ENCODE peak calls at places on chromosomes 3 and 15, in nine cellular contexts. One of them, this sample, is unnamed.

GRCh38 chr15:65069179-65069578 is 1.4 kb upstream of the RASL12 start:
- DNase-seq in Right ventricle myocardium superior: no peak
- DNase-seq in CD14-positive monocyte: no peak
- DNase-seq in mucosa of descending colon: no peak
- DNase-seq in stimulated activated CD4-positive, alpha-beta T cell treated with anti-CD3 and anti-CD28 coated beads, TNF-alpha, amount 100 ng/mL, for 24 hours: no peak
- DNase-seq in NB4: no peak
- DNase-seq in hypothalamus: no peak
- DNase-seq in transverse colon: peak; percentile 50
- DNase-seq in choroid plexus epithelial cell: peak; percentile 82
- DNase-seq in this sample: no peak

GRCh38 chr3:160459450-160459970 is 9.9 kb upstream of the TRIM59 start:
- DNase-seq in hypothalamus: no peak
- DNase-seq in transverse colon: no peak
- DNase-seq in mucosa of descending colon: no peak
- DNase-seq in NB4: no peak
- DNase-seq in CD14-positive monocyte: no peak
- DNase-seq in Right ventricle myocardium superior: no peak
- DNase-seq in choroid plexus epithelial cell: no peak
- DNase-seq in stimulated activated CD4-positive, alpha-beta T cell treated with anti-CD3 and anti-CD28 coated beads, TNF-alpha, amount 100 ng/mL, for 24 hours: no peak
- DNase-seq in this sample: no peak

GRCh38 chr15:41827880-41828746 is at the start of gene JMJD7:
- DNase-seq in NB4: peak; percentile 85
- DNase-seq in CD14-positive monocyte: peak; percentile 94
- DNase-seq in stimulated activated CD4-positive, alpha-beta T cell treated with anti-CD3 and anti-CD28 coated beads, TNF-alpha, amount 100 ng/mL, for 24 hours: peak; percentile 95
- DNase-seq in transverse colon: peak; percentile 97
- DNase-seq in mucosa of descending colon: peak; percentile 97
- DNase-seq in choroid plexus epithelial cell: peak; percentile 88
- DNase-seq in Right ventricle myocardium superior: peak; percentile 97
- DNase-seq in hypothalamus: peak; percentile 92
- DNase-seq in this sample: peak; percentile 57

GRCh38 chr3:49119036-49119435 is 1.6 kb downstream of the USP19 start:
- DNase-seq in hypothalamus: peak; percentile 15
- DNase-seq in mucosa of descending colon: no peak
- DNase-seq in NB4: no peak
- DNase-seq in choroid plexus epithelial cell: no peak
- DNase-seq in CD14-positive monocyte: no peak
- DNase-seq in stimulated activated CD4-positive, alpha-beta T cell treated with anti-CD3 and anti-CD28 coated beads, TNF-alpha, amount 100 ng/mL, for 24 hours: no peak
- DNase-seq in transverse colon: no peak
- DNase-seq in Right ventricle myocardium superior: no peak
- DNase-seq in this sample: no peak

GRCh38 chr15:100733088-100733487 is 130.7 kb downstream of the ASB7 start:
- DNase-seq in NB4: no peak
- DNase-seq in stimulated activated CD4-positive, alpha-beta T cell treated with anti-CD3 and anti-CD28 coated beads, TNF-alpha, amount 100 ng/mL, for 24 hours: no peak
- DNase-seq in hypothalamus: no peak
- DNase-seq in CD14-positive monocyte: no peak
- DNase-seq in mucosa of descending colon: no peak
- DNase-seq in Right ventricle myocardium superior: no peak
- DNase-seq in choroid plexus epithelial cell: peak; percentile 45
- DNase-seq in transverse colon: no peak
- DNase-seq in this sample: no peak

GRCh38 chr3:58640700-58641372 is 25.7 kb downstream of the FAM3D start:
- DNase-seq in Right ventricle myocardium superior: peak; percentile 86
- DNase-seq in NB4: peak; percentile 67
- DNase-seq in stimulated activated CD4-positive, alpha-beta T cell treated with anti-CD3 and anti-CD28 coated beads, TNF-alpha, amount 100 ng/mL, for 24 hours: peak; percentile 62
- DNase-seq in choroid plexus epithelial cell: peak; percentile 82
- DNase-seq in mucosa of descending colon: peak; percentile 81
- DNase-seq in CD14-positive monocyte: peak; percentile 53
- DNase-seq in hypothalamus: peak; percentile 24
- DNase-seq in transverse colon: peak; percentile 81
- DNase-seq in this sample: no peak

GRCh38 chr15:91104111-91104510 is 4.1 kb downstream of the SV2B start:
- DNase-seq in CD14-positive monocyte: no peak
- DNase-seq in transverse colon: no peak
- DNase-seq in NB4: no peak
- DNase-seq in hypothalamus: peak; percentile 31
- DNase-seq in stimulated activated CD4-positive, alpha-beta T cell treated with anti-CD3 and anti-CD28 coated beads, TNF-alpha, amount 100 ng/mL, for 24 hours: no peak
- DNase-seq in choroid plexus epithelial cell: no peak
- DNase-seq in Right ventricle myocardium superior: peak; percentile 67
- DNase-seq in mucosa of descending colon: no peak
- DNase-seq in this sample: no peak

GRCh38 chr3:23189183-23189582 is 13.9 kb upstream of the UBE2E2 start:
- DNase-seq in choroid plexus epithelial cell: no peak
- DNase-seq in hypothalamus: no peak
- DNase-seq in transverse colon: no peak
- DNase-seq in stimulated activated CD4-positive, alpha-beta T cell treated with anti-CD3 and anti-CD28 coated beads, TNF-alpha, amount 100 ng/mL, for 24 hours: no peak
- DNase-seq in mucosa of descending colon: no peak
- DNase-seq in NB4: no peak
- DNase-seq in Right ventricle myocardium superior: no peak
- DNase-seq in CD14-positive monocyte: no peak
- DNase-seq in this sample: peak; percentile 21

GRCh38 chr15:79777916-79778315 is 118.9 kb downstream of the MTHFS start:
- DNase-seq in NB4: no peak
- DNase-seq in stimulated activated CD4-positive, alpha-beta T cell treated with anti-CD3 and anti-CD28 coated beads, TNF-alpha, amount 100 ng/mL, for 24 hours: no peak
- DNase-seq in CD14-positive monocyte: no peak
- DNase-seq in mucosa of descending colon: no peak
- DNase-seq in transverse colon: no peak
- DNase-seq in Right ventricle myocardium superior: no peak
- DNase-seq in hypothalamus: no peak
- DNase-seq in choroid plexus epithelial cell: no peak
- DNase-seq in this sample: no peak

GRCh38 chr15:37485056-37485455 is 384.7 kb upstream of the MEIS2 start:
- DNase-seq in hypothalamus: no peak
- DNase-seq in mucosa of descending colon: no peak
- DNase-seq in transverse colon: no peak
- DNase-seq in Right ventricle myocardium superior: no peak
- DNase-seq in choroid plexus epithelial cell: no peak
- DNase-seq in NB4: no peak
- DNase-seq in stimulated activated CD4-positive, alpha-beta T cell treated with anti-CD3 and anti-CD28 coated beads, TNF-alpha, amount 100 ng/mL, for 24 hours: no peak
- DNase-seq in CD14-positive monocyte: no peak
- DNase-seq in this sample: no peak

GRCh38 chr3:158350971-158351370 is 220.0 kb upstream of the MLF1 start:
- DNase-seq in stimulated activated CD4-positive, alpha-beta T cell treated with anti-CD3 and anti-CD28 coated beads, TNF-alpha, amount 100 ng/mL, for 24 hours: no peak
- DNase-seq in NB4: no peak
- DNase-seq in Right ventricle myocardium superior: no peak
- DNase-seq in mucosa of descending colon: no peak
- DNase-seq in transverse colon: no peak
- DNase-seq in CD14-positive monocyte: no peak
- DNase-seq in choroid plexus epithelial cell: no peak
- DNase-seq in hypothalamus: no peak
- DNase-seq in this sample: no peak

GRCh38 chr3:194573680-194574437 is 59.4 kb downstream of the TMEM44 start:
- DNase-seq in choroid plexus epithelial cell: peak; percentile 70
- DNase-seq in mucosa of descending colon: no peak
- DNase-seq in NB4: peak; percentile 62
- DNase-seq in stimulated activated CD4-positive, alpha-beta T cell treated with anti-CD3 and anti-CD28 coated beads, TNF-alpha, amount 100 ng/mL, for 24 hours: peak; percentile 37
- DNase-seq in transverse colon: peak; percentile 43
- DNase-seq in Right ventricle myocardium superior: peak; percentile 44
- DNase-seq in hypothalamus: peak; percentile 33
- DNase-seq in CD14-positive monocyte: no peak
- DNase-seq in this sample: peak; percentile 55

GRCh38 chr3:193346259-193346658 is 32.3 kb downstream of the ATP13A5 start:
- DNase-seq in transverse colon: no peak
- DNase-seq in hypothalamus: no peak
- DNase-seq in stimulated activated CD4-positive, alpha-beta T cell treated with anti-CD3 and anti-CD28 coated beads, TNF-alpha, amount 100 ng/mL, for 24 hours: no peak
- DNase-seq in choroid plexus epithelial cell: no peak
- DNase-seq in CD14-positive monocyte: no peak
- DNase-seq in NB4: no peak
- DNase-seq in mucosa of descending colon: no peak
- DNase-seq in Right ventricle myocardium superior: no peak
- DNase-seq in this sample: no peak

GRCh38 chr3:156948402-156949210 is 122.5 kb downstream of the LEKR1 start:
- DNase-seq in Right ventricle myocardium superior: no peak
- DNase-seq in CD14-positive monocyte: no peak
- DNase-seq in mucosa of descending colon: no peak
- DNase-seq in transverse colon: no peak
- DNase-seq in NB4: no peak
- DNase-seq in hypothalamus: no peak
- DNase-seq in choroid plexus epithelial cell: no peak
- DNase-seq in stimulated activated CD4-positive, alpha-beta T cell treated with anti-CD3 and anti-CD28 coated beads, TNF-alpha, amount 100 ng/mL, for 24 hours: no peak
- DNase-seq in this sample: no peak

GRCh38 chr3:119085070-119085439 is 50.4 kb upstream of the IGSF11 start:
- DNase-seq in mucosa of descending colon: no peak
- DNase-seq in Right ventricle myocardium superior: no peak
- DNase-seq in stimulated activated CD4-positive, alpha-beta T cell treated with anti-CD3 and anti-CD28 coated beads, TNF-alpha, amount 100 ng/mL, for 24 hours: no peak
- DNase-seq in hypothalamus: no peak
- DNase-seq in choroid plexus epithelial cell: no peak
- DNase-seq in transverse colon: no peak
- DNase-seq in NB4: no peak
- DNase-seq in CD14-positive monocyte: no peak
- DNase-seq in this sample: no peak

GRCh38 chr3:185925353-185925752 is 12.5 kb downstream of the TRA2B start:
- DNase-seq in hypothalamus: no peak
- DNase-seq in stimulated activated CD4-positive, alpha-beta T cell treated with anti-CD3 and anti-CD28 coated beads, TNF-alpha, amount 100 ng/mL, for 24 hours: no peak
- DNase-seq in choroid plexus epithelial cell: no peak
- DNase-seq in Right ventricle myocardium superior: no peak
- DNase-seq in mucosa of descending colon: no peak
- DNase-seq in CD14-positive monocyte: no peak
- DNase-seq in transverse colon: no peak
- DNase-seq in NB4: no peak
- DNase-seq in this sample: no peak

This sample was measured in MV-4-11.